ENCODE peak calls at places on chromosomes 7 and 10, in eight cellular contexts. D is pancreas, U is RWPE2, E is cardiac muscle cell, G is prostate gland, S is AG04450, F is PC-3, K is ovary. I is an unnamed sample.

GRCh38 chr10:124142296-124142853 is 49.0 kb upstream of the CHST15 start:
- DNase-seq in D (no peak), U (no peak), E (no peak), G (no peak), S (no peak), F (no peak), K (no peak), I (no peak)

GRCh38 chr7:16688249-16688648 is 42.3 kb downstream of the BZW2 start:
- DNase-seq in D (no peak), U (no peak), E (no peak), G (no peak), S (no peak), F (peak; percentile 66), K (no peak), I (no peak)

GRCh38 chr7:94146408-94146807 is 142.3 kb upstream of the BET1 start:
- DNase-seq in D (no peak), U (no peak), E (no peak), G (no peak), S (peak; percentile 54), F (no peak), K (peak; percentile 71), I (no peak)

GRCh38 chr10:35425596-35425995 is 89.3 kb downstream of the CCNY start:
- DNase-seq in D (no peak), U (no peak), E (no peak), G (no peak), S (no peak), F (peak; percentile 46), K (no peak), I (no peak)

GRCh38 chr7:6359021-6359420 is 86.6 kb upstream of the CYTH3 start:
- DNase-seq in D (no peak), U (no peak), E (no peak), G (no peak), S (no peak), F (no peak), K (no peak), I (no peak)

GRCh38 chr10:43204394-43204942 is 62.4 kb downstream of the RASGEF1A start:
- DNase-seq in D (no peak), U (no peak), E (no peak), G (no peak), S (no peak), F (no peak), K (peak; percentile 24), I (peak; percentile 16)

GRCh38 chr7:115533785-115534184 is 496.8 kb downstream of the TFEC start:
- DNase-seq in D (no peak), U (no peak), E (no peak), G (no peak), S (no peak), F (no peak), K (no peak), I (no peak)

GRCh38 chr7:30936650-30937245 is 25.1 kb downstream of the AQP1 start:
- DNase-seq in D (no peak), U (no peak), E (no peak), G (no peak), S (no peak), F (no peak), K (no peak), I (no peak)

GRCh38 chr7:156722427-156722826 is 81.9 kb downstream of the RNF32 start:
- DNase-seq in D (no peak), U (no peak), E (no peak), G (no peak), S (no peak), F (no peak), K (no peak), I (no peak)

GRCh38 chr10:74293686-74294365 is 142.8 kb downstream of the ADK start:
- DNase-seq in D (no peak), U (no peak), E (peak; percentile 54), G (no peak), S (peak; percentile 34), F (peak; percentile 100), K (no peak), I (no peak)

GRCh38 chr7:140646931-140647647 is 6.5 kb upstream of the DENND2A start:
- DNase-seq in D (no peak), U (no peak), E (peak; percentile 64), G (no peak), S (no peak), F (no peak), K (peak; percentile 62), I (no peak)

GRCh38 chr10:58475322-58476277 is 37.1 kb upstream of the BICC1 start:
- DNase-seq in D (no peak), U (no peak), E (no peak), G (no peak), S (no peak), F (peak; percentile 43), K (no peak), I (no peak)

GRCh38 chr7:132098337-132098736 is 477.9 kb downstream of the PLXNA4 start:
- DNase-seq in D (no peak), U (no peak), E (no peak), G (no peak), S (no peak), F (no peak), K (no peak), I (no peak)

GRCh38 chr7:144050093-144050492 is 1.3 kb downstream of the OR2A5 start:
- DNase-seq in D (no peak), U (no peak), E (no peak), G (no peak), S (no peak), F (peak; percentile 65), K (no peak), I (no peak)

GRCh38 chr10:31581741-31582323 is 262.8 kb downstream of the ZEB1 start:
- DNase-seq in D (no peak), U (no peak), E (no peak), G (no peak), S (no peak), F (peak; percentile 59), K (no peak), I (no peak)

GRCh38 chr7:16880469-16881034 is 1.2 kb downstream of the AGR3 start:
- DNase-seq in D (no peak), U (no peak), E (no peak), G (no peak), S (no peak), F (no peak), K (no peak), I (no peak)

GRCh38 chr7:103613655-103614642 is 167.9 kb upstream of the SLC26A5 start:
- DNase-seq in D (no peak), U (no peak), E (peak; percentile 38), G (no peak), S (no peak), F (peak; percentile 37), K (no peak), I (no peak)

GRCh38 chr10:123068098-123068853 is 59.5 kb downstream of the ACADSB start:
- DNase-seq in D (no peak), U (no peak), E (no peak), G (no peak), S (no peak), F (no peak), K (no peak), I (no peak)

GRCh38 chr10:102421645-102422585 is 1.3 kb downstream of the FBXL15 start:
- DNase-seq in D (peak; percentile 78), U (no peak), E (peak; percentile 48), G (no peak), S (no peak), F (peak; percentile 34), K (peak; percentile 57), I (no peak)

GRCh38 chr7:98470131-98470985 is 69.5 kb upstream of the BAIAP2L1 start:
- DNase-seq in D (peak; percentile 92), U (peak; percentile 78), E (peak; percentile 80), G (no peak), S (no peak), F (peak; percentile 26), K (no peak), I (no peak)

GRCh38 chr7:144255471-144255897 is 9.1 kb downstream of the OR2A7 start:
- DNase-seq in D (no peak), U (peak; percentile 21), E (no peak), G (no peak), S (no peak), F (no peak), K (no peak), I (no peak)

GRCh38 chr10:15738237-15738928 is 18.7 kb upstream of the ITGA8 start:
- DNase-seq in D (no peak), U (no peak), E (no peak), G (no peak), S (no peak), F (no peak), K (peak; percentile 47), I (no peak)
- H3K27ac ChIP-seq in D (no peak overlapping the region), U (no peak overlapping the region), E (no peak overlapping the region), G (no peak overlapping the region), S (no peak overlapping the region), F (no peak overlapping the region), K (peak overlapping the region; percentile 47), I (no peak overlapping the region)

DNA sequence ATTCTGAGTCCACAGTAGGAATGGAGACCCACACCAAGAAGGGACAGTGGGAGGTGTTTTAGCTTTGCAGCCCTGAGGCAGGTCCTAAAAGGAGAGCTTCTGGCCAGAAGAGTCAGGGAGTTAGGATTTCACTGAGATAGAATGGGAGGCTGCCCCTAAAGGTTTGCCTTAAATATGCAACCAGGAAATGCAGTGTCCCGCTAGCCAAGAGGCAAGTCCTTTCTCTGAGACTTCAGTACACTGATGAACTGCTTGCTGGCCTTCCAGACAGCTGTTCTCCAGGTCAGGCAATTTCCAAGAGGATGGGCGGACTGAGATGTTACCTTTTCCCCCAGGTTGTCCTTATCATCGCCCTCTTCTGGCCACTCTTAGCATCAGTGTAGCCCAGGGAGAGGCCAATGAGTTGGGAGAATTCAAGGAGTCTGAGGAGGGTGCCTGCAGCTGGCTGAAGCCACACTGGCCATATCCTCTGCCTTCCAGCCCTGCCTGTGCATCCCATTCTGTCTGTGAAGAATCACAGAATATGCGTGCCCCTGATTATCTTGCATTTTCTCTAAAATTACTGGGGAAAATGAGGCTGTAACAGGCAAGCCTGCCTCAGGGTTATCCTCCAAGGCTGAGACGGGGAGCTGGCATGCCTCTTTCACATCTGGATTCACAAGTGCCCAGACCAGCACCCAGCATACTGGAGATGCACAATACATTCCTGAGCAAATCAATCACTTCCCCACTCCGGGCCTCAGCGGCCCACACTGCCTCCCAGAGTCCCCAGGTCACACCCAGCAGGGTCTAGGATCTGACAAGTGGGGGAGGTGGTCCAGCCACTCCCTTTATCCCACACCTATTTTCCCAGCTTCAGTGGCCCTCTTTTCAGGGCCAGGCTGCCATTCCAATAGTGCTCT is 2.4 kb downstream of the TLL2 start:
- DNase-seq in D (peak; percentile 23), U (no peak), E (peak; percentile 60), G (peak; percentile 36), S (no peak), F (peak; percentile 69), K (no peak), I (no peak)
- TF ChIP-seq CTCF in D (peak; percentile 43), U (peak; percentile 53), E (peak; percentile 59), G (no peak), S (peak; percentile 59), F (peak; percentile 63), K (no peak), I (peak; percentile 30)

GRCh38 chr7:152968003-152968402 is 208.5 kb downstream of the ACTR3B start:
- DNase-seq in D (no peak), U (no peak), E (peak; percentile 9), G (no peak), S (no peak), F (no peak), K (no peak), I (no peak)
- H3K9me3 ChIP-seq in D (no peaks in the 10 kb centered on the region), U (no peaks in the 10 kb centered on the region), E (no peaks in the 10 kb centered on the region), G (no peaks in the 10 kb centered on the region), S (peaks cover 5% of the 10 kb centered on the region), F (no peaks in the 10 kb centered on the region), K (no peaks in the 10 kb centered on the region), I (no peaks in the 10 kb centered on the region)

DNA sequence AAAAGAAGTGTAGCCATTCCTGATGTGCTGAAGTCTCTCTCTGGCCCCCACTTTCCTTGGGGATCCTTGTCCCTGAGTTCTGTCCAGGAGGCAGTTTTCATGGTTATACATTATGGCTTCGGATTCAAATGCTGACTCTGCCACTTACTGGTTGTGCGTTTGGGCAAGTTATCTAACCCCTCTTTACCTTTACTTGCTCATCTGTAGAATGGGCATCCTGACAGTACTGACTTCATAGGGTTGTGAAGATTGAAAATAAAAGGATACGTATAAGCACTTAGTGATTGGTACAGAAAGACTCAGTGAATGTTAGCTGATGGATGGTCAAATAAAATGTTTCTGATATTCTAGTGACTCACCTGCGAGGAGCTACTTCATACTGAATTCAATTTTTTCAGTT is 65.1 kb downstream of the TACR2 start:
- DNase-seq in D (no peak), U (no peak), E (no peak), G (no peak), S (no peak), F (no peak), K (no peak), I (no peak)
- H3K27ac ChIP-seq in D (no peak overlapping the region), U (peak overlapping the region; percentile 92), E (no peak overlapping the region), G (no peak overlapping the region), S (no peak overlapping the region), F (no peak overlapping the region), K (no peak overlapping the region), I (no peak overlapping the region)

I was measured in CD4-positive, alpha-beta T cell.